ENCODE peak calls at places on chromosomes 1 and 21, in ten cellular contexts. S is fibroblast of lung; Y is esophagus squamous epithelium; O is CD8-positive, alpha-beta memory T cell; A is body of pancreas; W is left ventricle myocardium inferior; G is CD8-positive, alpha-beta T cell; D is transverse colon; Q is mesenchymal stem cell; E is Karpas-422. T is an unnamed sample.

GRCh38 chr1:208272713-208273112 is 28.5 kb upstream of the PLXNA2 start:
- DNase-seq in S (no peak), Y (no peak), E (no peak), G (no peak), A (no peak), O (no peak), Q (no peak), W (no peak), D (no peak), T (no peak)

GRCh38 chr21:44567481-44568171 is 5.9 kb upstream of the KRTAP10-4 start:
- DNase-seq in E (no peak), G (no peak), A (no peak), W (no peak), D (no peak), S (no peak), Y (no peak), O (no peak), Q (no peak), T (no peak)

GRCh38 chr1:87515781-87516180 is 187.1 kb downstream of the LMO4 start:
- DNase-seq in O (no peak), E (no peak), W (no peak), Q (peak; percentile 11), S (peak; percentile 27), Y (no peak), G (no peak), A (no peak), D (no peak), T (no peak)

GRCh38 chr1:110672001-110672752 is 2.6 kb downstream of the KCNA3 start:
- DNase-seq in A (peak; percentile 20), D (peak; percentile 27), O (peak; percentile 92), G (peak; percentile 61), Y (no peak), W (no peak), Q (no peak), E (no peak), S (peak; percentile 57), T (peak; percentile 87)

GRCh38 chr1:97820470-97821188 is 100.2 kb downstream of the DPYD start:
- DNase-seq in W (no peak), D (no peak), A (no peak), O (no peak), Y (no peak), G (no peak), S (peak; percentile 63), Q (peak; percentile 57), E (peak; percentile 85), T (peak; percentile 37)

GRCh38 chr1:155003766-155004351 is 1.3 kb downstream of the ZBTB7B start:
- DNase-seq in E (peak; percentile 81), G (no peak), O (no peak), D (peak; percentile 78), W (peak; percentile 80), Q (peak; percentile 58), S (peak; percentile 61), Y (no peak), A (peak; percentile 74), T (peak; percentile 48)

GRCh38 chr21:44370027-44370735 is 16.8 kb downstream of the TRPM2 start:
- DNase-seq in D (no peak), Q (peak; percentile 61), W (no peak), E (no peak), S (peak; percentile 5), Y (no peak), A (peak; percentile 57), G (no peak), O (peak; percentile 46), T (no peak)

GRCh38 chr1:21836729-21837128 is 24.7 kb downstream of the LDLRAD2 start:
- DNase-seq in Q (no peak), O (no peak), A (no peak), E (no peak), G (no peak), Y (no peak), D (no peak), W (no peak), S (no peak), T (no peak)

GRCh38 chr1:201556841-201557571 is 18.1 kb downstream of the NAV1 start:
- DNase-seq in W (no peak), A (no peak), D (no peak), G (no peak), Q (peak; percentile 88), Y (no peak), O (no peak), E (no peak), S (peak; percentile 46), T (no peak)

GRCh38 chr21:34812510-34813265 is 143.9 kb downstream of the CLIC6 start:
- DNase-seq in A (no peak), Q (peak; percentile 89), W (no peak), D (no peak), O (no peak), Y (no peak), G (no peak), E (no peak), S (peak; percentile 94), T (no peak)

GRCh38 chr21:42262826-42263225 is 43.9 kb downstream of the ABCG1 start:
- DNase-seq in O (no peak), E (no peak), A (peak; percentile 89), G (no peak), W (peak; percentile 79), S (peak; percentile 41), Y (no peak), D (peak; percentile 36), Q (peak; percentile 53), T (no peak)

GRCh38 chr1:66351913-66352312 is 182.0 kb upstream of the SGIP1 start:
- DNase-seq in Y (no peak), D (no peak), A (no peak), G (no peak), W (no peak), E (no peak), O (peak; percentile 67), S (no peak), Q (no peak), T (no peak)
- H3K27ac ChIP-seq in Y (peak overlapping the region; percentile 33), D (peak overlapping the region; percentile 64), A (no peak overlapping the region), G (peak overlapping the region; percentile 20), W (peak overlapping the region; percentile 75), E (peak overlapping the region; percentile 82), O (peak overlapping the region; percentile 65), S (no peak overlapping the region), Q (no peak overlapping the region), T (no peak overlapping the region)

DNA sequence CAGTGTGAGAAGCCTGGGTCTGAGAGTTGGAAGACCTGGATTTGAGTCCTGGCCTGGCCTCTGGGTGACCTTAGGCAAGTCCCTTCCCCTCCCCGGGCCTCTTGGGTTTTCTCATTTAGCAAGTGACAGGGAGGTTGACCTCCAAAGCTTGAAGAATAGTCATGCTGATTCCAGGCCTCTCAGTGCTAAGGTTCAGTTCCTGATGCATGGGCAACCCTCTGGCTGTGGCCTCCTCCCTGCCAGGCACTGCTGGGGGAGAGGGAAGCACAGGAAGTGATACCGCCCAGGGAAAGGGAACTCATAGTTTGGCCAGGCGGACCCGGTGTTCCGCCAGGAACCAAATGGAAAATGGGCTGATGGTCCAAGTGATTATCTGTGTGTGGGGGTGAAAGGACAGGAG is 23.6 kb upstream of the WASF2 start:
- DNase-seq in O (no peak), E (no peak), D (no peak), Q (no peak), A (no peak), Y (no peak), W (peak; percentile 46), G (no peak), S (no peak), T (no peak)
- H3K27ac ChIP-seq in O (no peak overlapping the region), E (no peak overlapping the region), D (no peak overlapping the region), Q (no peak overlapping the region), A (no peak overlapping the region), Y (peak overlapping the region; percentile 31), W (peak overlapping the region; percentile 72), G (no peak overlapping the region), S (no peak overlapping the region), T (no peak overlapping the region)

DNA sequence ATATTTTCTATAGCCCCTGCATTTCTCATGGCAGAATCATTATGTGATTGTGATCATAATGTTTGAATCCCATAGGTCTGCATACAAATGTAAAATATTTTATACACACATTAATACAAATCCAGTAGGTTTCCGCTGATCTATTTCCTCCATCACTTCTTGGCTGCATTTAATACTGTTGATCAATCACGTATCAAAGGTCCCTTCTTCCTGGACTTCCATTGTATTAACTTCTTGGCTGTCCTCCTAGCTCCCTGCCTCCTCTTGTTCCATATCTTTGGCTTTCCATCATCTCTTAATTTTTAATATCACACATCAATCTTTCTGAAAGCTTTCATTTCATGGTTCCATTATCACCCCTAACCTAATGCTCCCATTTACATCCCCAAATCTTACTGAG is 97.6 kb downstream of the PROX1 start:
- DNase-seq in O (no peak), A (no peak), W (no peak), G (no peak), S (no peak), D (no peak), Y (no peak), Q (no peak), E (no peak), T (no peak)
- H3K27ac ChIP-seq in O (no peak overlapping the region), A (no peak overlapping the region), W (no peak overlapping the region), G (no peak overlapping the region), S (no peak overlapping the region), D (no peak overlapping the region), Y (no peak overlapping the region), Q (no peak overlapping the region), E (no peak overlapping the region), T (no peak overlapping the region)

GRCh38 chr1:206580438-206581113 is 31.7 kb downstream of the EIF2D start:
- DNase-seq in S (no peak), G (no peak), A (no peak), E (no peak), Y (no peak), W (no peak), O (no peak), D (no peak), Q (no peak), T (no peak)
- H3K27ac ChIP-seq in S (no peak overlapping the region), G (peak overlapping the region; percentile 66), A (no peak overlapping the region), E (peak overlapping the region; percentile 58), Y (peak overlapping the region; percentile 84), W (peak overlapping the region; percentile 45), O (peak overlapping the region; percentile 78), D (peak overlapping the region; percentile 66), Q (no peak overlapping the region), T (peak overlapping the region; percentile 48)